ENCODE peak calls at places on chromosomes 16 and 17, in nine cellular contexts. One of them, this sample, is unnamed.

GRCh38 chr17:28492352-28493310 is 13.5 kb upstream of the FOXN1 start:
- DNase-seq in HCT116: no peak
- DNase-seq in tibial nerve: no peak
- DNase-seq in osteoblast: peak
- DNase-seq in WERI-Rb-1: no peak
- DNase-seq in AG04449: no peak
- DNase-seq in brain microvascular endothelial cell: no peak
- DNase-seq in cardiac muscle cell: no peak
- DNase-seq in A549: no peak
- DNase-seq in this sample: no peak

GRCh38 chr16:88965411-88965810 is 11.6 kb downstream of the CBFA2T3 start:
- DNase-seq in HCT116: no peak
- DNase-seq in tibial nerve: no peak
- DNase-seq in osteoblast: no peak
- DNase-seq in WERI-Rb-1: no peak
- DNase-seq in AG04449: no peak
- DNase-seq in brain microvascular endothelial cell: no peak
- DNase-seq in cardiac muscle cell: no peak
- DNase-seq in A549: no peak
- DNase-seq in this sample: no peak

GRCh38 chr16:23145608-23146007 is 3.6 kb downstream of the USP31 start:
- DNase-seq in HCT116: no peak
- DNase-seq in tibial nerve: no peak
- DNase-seq in osteoblast: no peak
- DNase-seq in WERI-Rb-1: no peak
- DNase-seq in AG04449: no peak
- DNase-seq in brain microvascular endothelial cell: peak
- DNase-seq in cardiac muscle cell: no peak
- DNase-seq in A549: no peak
- DNase-seq in this sample: peak

GRCh38 chr16:84911490-84912216 is 91.9 kb downstream of the CRISPLD2 start:
- DNase-seq in HCT116: no peak
- DNase-seq in tibial nerve: no peak
- DNase-seq in osteoblast: no peak
- DNase-seq in WERI-Rb-1: no peak
- DNase-seq in AG04449: no peak
- DNase-seq in brain microvascular endothelial cell: no peak
- DNase-seq in cardiac muscle cell: no peak
- DNase-seq in A549: no peak
- DNase-seq in this sample: no peak

GRCh38 chr16:80570106-80570478 is 29.3 kb downstream of the DYNLRB2 start:
- DNase-seq in HCT116: no peak
- DNase-seq in tibial nerve: no peak
- DNase-seq in osteoblast: no peak
- DNase-seq in WERI-Rb-1: no peak
- DNase-seq in AG04449: no peak
- DNase-seq in brain microvascular endothelial cell: peak
- DNase-seq in cardiac muscle cell: no peak
- DNase-seq in A549: no peak
- DNase-seq in this sample: peak

GRCh38 chr17:17445925-17446665 is 30.7 kb upstream of the MED9 start:
- DNase-seq in HCT116: peak
- DNase-seq in tibial nerve: peak
- DNase-seq in osteoblast: peak
- DNase-seq in WERI-Rb-1: no peak
- DNase-seq in AG04449: peak
- DNase-seq in brain microvascular endothelial cell: peak
- DNase-seq in cardiac muscle cell: no peak
- DNase-seq in A549: peak
- DNase-seq in this sample: no peak

GRCh38 chr17:61000911-61001310 is 323.3 kb downstream of the BCAS3 start:
- DNase-seq in HCT116: no peak
- DNase-seq in tibial nerve: no peak
- DNase-seq in osteoblast: peak
- DNase-seq in WERI-Rb-1: no peak
- DNase-seq in AG04449: no peak
- DNase-seq in brain microvascular endothelial cell: peak
- DNase-seq in cardiac muscle cell: peak
- DNase-seq in A549: no peak
- DNase-seq in this sample: no peak

GRCh38 chr17:42680331-42680808 is 1.3 kb downstream of the CCR10 start:
- DNase-seq in HCT116: no peak
- DNase-seq in tibial nerve: peak
- DNase-seq in osteoblast: peak
- DNase-seq in WERI-Rb-1: peak
- DNase-seq in AG04449: no peak
- DNase-seq in brain microvascular endothelial cell: no peak
- DNase-seq in cardiac muscle cell: no peak
- DNase-seq in A549: no peak
- DNase-seq in this sample: no peak

GRCh38 chr16:55048745-55049144 is 118.1 kb downstream of the IRX5 start:
- DNase-seq in HCT116: no peak
- DNase-seq in tibial nerve: no peak
- DNase-seq in osteoblast: no peak
- DNase-seq in WERI-Rb-1: no peak
- DNase-seq in AG04449: no peak
- DNase-seq in brain microvascular endothelial cell: no peak
- DNase-seq in cardiac muscle cell: peak
- DNase-seq in A549: no peak
- DNase-seq in this sample: no peak

GRCh38 chr16:63945805-63946204 is 1176.1 kb downstream of the CDH11 start:
- DNase-seq in HCT116: no peak
- DNase-seq in tibial nerve: no peak
- DNase-seq in osteoblast: no peak
- DNase-seq in WERI-Rb-1: no peak
- DNase-seq in AG04449: no peak
- DNase-seq in brain microvascular endothelial cell: peak
- DNase-seq in cardiac muscle cell: no peak
- DNase-seq in A549: no peak
- DNase-seq in this sample: no peak

GRCh38 chr17:3385869-3386816 is at the start of gene OR3A2:
- DNase-seq in HCT116: no peak
- DNase-seq in tibial nerve: no peak
- DNase-seq in osteoblast: peak
- DNase-seq in WERI-Rb-1: no peak
- DNase-seq in AG04449: no peak
- DNase-seq in brain microvascular endothelial cell: no peak
- DNase-seq in cardiac muscle cell: no peak
- DNase-seq in A549: no peak
- DNase-seq in this sample: no peak

GRCh38 chr17:44069974-44070454 is 521 bp upstream of the G6PC3 start:
- DNase-seq in HCT116: peak
- DNase-seq in tibial nerve: no peak
- DNase-seq in osteoblast: peak
- DNase-seq in WERI-Rb-1: peak
- DNase-seq in AG04449: no peak
- DNase-seq in brain microvascular endothelial cell: no peak
- DNase-seq in cardiac muscle cell: no peak
- DNase-seq in A549: peak
- DNase-seq in this sample: no peak

GRCh38 chr17:9271989-9272388 is 250.7 kb downstream of the NTN1 start:
- DNase-seq in HCT116: no peak
- DNase-seq in tibial nerve: no peak
- DNase-seq in osteoblast: no peak
- DNase-seq in WERI-Rb-1: peak
- DNase-seq in AG04449: no peak
- DNase-seq in brain microvascular endothelial cell: no peak
- DNase-seq in cardiac muscle cell: no peak
- DNase-seq in A549: no peak
- DNase-seq in this sample: no peak

GRCh38 chr17:30472238-30472890 is 4.8 kb upstream of the GOSR1 start:
- DNase-seq in HCT116: no peak
- DNase-seq in tibial nerve: no peak
- DNase-seq in osteoblast: peak
- DNase-seq in WERI-Rb-1: no peak
- DNase-seq in AG04449: no peak
- DNase-seq in brain microvascular endothelial cell: no peak
- DNase-seq in cardiac muscle cell: no peak
- DNase-seq in A549: no peak
- DNase-seq in this sample: no peak

GRCh38 chr17:57672205-57672632 is 72.9 kb downstream of the CCDC182 start:
- DNase-seq in HCT116: no peak
- DNase-seq in tibial nerve: no peak
- DNase-seq in osteoblast: peak
- DNase-seq in WERI-Rb-1: peak
- DNase-seq in AG04449: peak
- DNase-seq in brain microvascular endothelial cell: no peak
- DNase-seq in cardiac muscle cell: no peak
- DNase-seq in A549: no peak
- DNase-seq in this sample: no peak

GRCh38 chr17:82933911-82934310 is 94.1 kb upstream of the ZNF750 start:
- DNase-seq in HCT116: no peak
- DNase-seq in tibial nerve: no peak
- DNase-seq in osteoblast: peak
- DNase-seq in WERI-Rb-1: no peak
- DNase-seq in AG04449: no peak
- DNase-seq in brain microvascular endothelial cell: no peak
- DNase-seq in cardiac muscle cell: no peak
- DNase-seq in A549: no peak
- DNase-seq in this sample: no peak
- TF ChIP-seq CTCF in HCT116: peak
- TF ChIP-seq CTCF in tibial nerve: no peak
- TF ChIP-seq CTCF in osteoblast: no peak
- TF ChIP-seq CTCF in WERI-Rb-1: peak
- TF ChIP-seq CTCF in AG04449: no peak
- TF ChIP-seq CTCF in brain microvascular endothelial cell: peak
- TF ChIP-seq CTCF in cardiac muscle cell: no peak
- TF ChIP-seq CTCF in A549: no peak
- TF ChIP-seq CTCF in this sample: peak

GRCh38 chr17:48804936-48805411 is 12.1 kb downstream of the TTLL6 start:
- DNase-seq in HCT116: peak
- DNase-seq in tibial nerve: peak
- DNase-seq in osteoblast: peak
- DNase-seq in WERI-Rb-1: peak
- DNase-seq in AG04449: no peak
- DNase-seq in brain microvascular endothelial cell: peak
- DNase-seq in cardiac muscle cell: peak
- DNase-seq in A549: peak
- DNase-seq in this sample: no peak

GRCh38 chr17:48814504-48814903 is 2.5 kb downstream of the TTLL6 start:
- DNase-seq in HCT116: peak
- DNase-seq in tibial nerve: peak
- DNase-seq in osteoblast: peak
- DNase-seq in WERI-Rb-1: peak
- DNase-seq in AG04449: no peak
- DNase-seq in brain microvascular endothelial cell: peak
- DNase-seq in cardiac muscle cell: peak
- DNase-seq in A549: peak
- DNase-seq in this sample: no peak

GRCh38 chr17:48812001-48812400 is 5.0 kb downstream of the TTLL6 start:
- DNase-seq in HCT116: no peak
- DNase-seq in tibial nerve: no peak
- DNase-seq in osteoblast: no peak
- DNase-seq in WERI-Rb-1: no peak
- DNase-seq in AG04449: no peak
- DNase-seq in brain microvascular endothelial cell: no peak
- DNase-seq in cardiac muscle cell: no peak
- DNase-seq in A549: no peak
- DNase-seq in this sample: no peak

DNA sequence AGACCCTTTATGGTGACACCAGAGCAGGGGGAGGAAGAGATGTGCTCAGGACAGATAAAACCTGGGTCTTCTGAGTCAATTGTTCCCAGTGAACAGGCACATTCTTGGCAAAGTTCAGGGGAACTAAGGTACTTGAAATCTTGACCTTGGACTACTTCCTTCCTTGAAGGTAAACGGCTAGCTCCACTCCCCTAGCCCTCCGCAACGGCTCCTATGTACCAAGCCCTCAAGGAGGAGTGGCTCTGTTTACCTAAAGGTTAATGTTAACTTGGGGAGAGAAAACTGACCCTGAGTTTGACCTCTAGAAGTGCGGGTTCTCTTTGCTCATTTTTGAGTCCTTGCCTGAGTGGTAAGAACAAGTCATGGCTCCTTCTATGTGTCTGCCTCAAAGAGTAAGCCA is 7.8 kb downstream of the TTLL6 start:
- DNase-seq in HCT116: no peak
- DNase-seq in tibial nerve: no peak
- DNase-seq in osteoblast: no peak
- DNase-seq in WERI-Rb-1: no peak
- DNase-seq in AG04449: no peak
- DNase-seq in brain microvascular endothelial cell: no peak
- DNase-seq in cardiac muscle cell: no peak
- DNase-seq in A549: no peak
- DNase-seq in this sample: no peak
- H3K4me3 ChIP-seq in HCT116: no peak
- H3K4me3 ChIP-seq in tibial nerve: no peak
- H3K4me3 ChIP-seq in osteoblast: no peak
- H3K4me3 ChIP-seq in WERI-Rb-1: no peak
- H3K4me3 ChIP-seq in AG04449: no peak
- H3K4me3 ChIP-seq in brain microvascular endothelial cell: no peak
- H3K4me3 ChIP-seq in cardiac muscle cell: no peak
- H3K4me3 ChIP-seq in A549: no peak
- H3K4me3 ChIP-seq in this sample: no peak

GRCh38 chr17:77281024-77281903 is 140.5 kb downstream of the SEC14L1 start:
- DNase-seq in HCT116: no peak
- DNase-seq in tibial nerve: no peak
- DNase-seq in osteoblast: peak
- DNase-seq in WERI-Rb-1: peak
- DNase-seq in AG04449: no peak
- DNase-seq in brain microvascular endothelial cell: no peak
- DNase-seq in cardiac muscle cell: peak
- DNase-seq in A549: peak
- DNase-seq in this sample: no peak
- TF ChIP-seq CTCF in HCT116: no peak
- TF ChIP-seq CTCF in tibial nerve: peak
- TF ChIP-seq CTCF in osteoblast: no peak
- TF ChIP-seq CTCF in WERI-Rb-1: peak
- TF ChIP-seq CTCF in AG04449: peak
- TF ChIP-seq CTCF in brain microvascular endothelial cell: no peak
- TF ChIP-seq CTCF in cardiac muscle cell: no peak
- TF ChIP-seq CTCF in A549: peak
- TF ChIP-seq CTCF in this sample: no peak

GRCh38 chr17:48725005-48725293 is 2.0 kb downstream of the PRAC2 start:
- DNase-seq in HCT116: no peak
- DNase-seq in tibial nerve: no peak
- DNase-seq in osteoblast: no peak
- DNase-seq in WERI-Rb-1: no peak
- DNase-seq in AG04449: no peak
- DNase-seq in brain microvascular endothelial cell: no peak
- DNase-seq in cardiac muscle cell: no peak
- DNase-seq in A549: no peak
- DNase-seq in this sample: no peak

GRCh38 chr17:48722924-48723554 is at the start of gene PRAC2:
- DNase-seq in HCT116: no peak
- DNase-seq in tibial nerve: no peak
- DNase-seq in osteoblast: no peak
- DNase-seq in WERI-Rb-1: no peak
- DNase-seq in AG04449: no peak
- DNase-seq in brain microvascular endothelial cell: no peak
- DNase-seq in cardiac muscle cell: no peak
- DNase-seq in A549: no peak
- DNase-seq in this sample: no peak

GRCh38 chr17:48724241-48725004 is 1.4 kb downstream of the PRAC2 start:
- DNase-seq in HCT116: peak
- DNase-seq in tibial nerve: peak
- DNase-seq in osteoblast: peak
- DNase-seq in WERI-Rb-1: peak
- DNase-seq in AG04449: no peak
- DNase-seq in brain microvascular endothelial cell: peak
- DNase-seq in cardiac muscle cell: peak
- DNase-seq in A549: peak
- DNase-seq in this sample: peak

GRCh38 chr17:48722201-48722907 is at the start of gene PRAC1:
- DNase-seq in HCT116: no peak
- DNase-seq in tibial nerve: no peak
- DNase-seq in osteoblast: no peak
- DNase-seq in WERI-Rb-1: no peak
- DNase-seq in AG04449: no peak
- DNase-seq in brain microvascular endothelial cell: no peak
- DNase-seq in cardiac muscle cell: no peak
- DNase-seq in A549: no peak
- DNase-seq in this sample: no peak

GRCh38 chr17:48723555-48724239 is 712 bp downstream of the PRAC2 start:
- DNase-seq in HCT116: no peak
- DNase-seq in tibial nerve: no peak
- DNase-seq in osteoblast: no peak
- DNase-seq in WERI-Rb-1: no peak
- DNase-seq in AG04449: no peak
- DNase-seq in brain microvascular endothelial cell: no peak
- DNase-seq in cardiac muscle cell: peak
- DNase-seq in A549: no peak
- DNase-seq in this sample: no peak
- H3K4me3 ChIP-seq in HCT116: no peak
- H3K4me3 ChIP-seq in tibial nerve: no peak
- H3K4me3 ChIP-seq in osteoblast: no peak
- H3K4me3 ChIP-seq in WERI-Rb-1: no peak
- H3K4me3 ChIP-seq in AG04449: no peak
- H3K4me3 ChIP-seq in brain microvascular endothelial cell: no peak
- H3K4me3 ChIP-seq in cardiac muscle cell: no peak
- H3K4me3 ChIP-seq in A549: no peak
- H3K4me3 ChIP-seq in this sample: no peak